ENCODE peak calls at places on chromosomes 6 and 20, in eight cellular contexts. One of them, this sample, is unnamed.
A peak's percentile ranks its signal among the peaks of the same experiment; 100 is the strongest.

GRCh38 chr6:105649192-105649591 is 246.3 kb upstream of the PREP start:
- DNase-seq in trophoblast cell: no peak
- DNase-seq in cardiac muscle cell: no peak
- DNase-seq in HL-60: no peak
- DNase-seq in small intestine: no peak
- DNase-seq in heart right ventricle: no peak
- DNase-seq in upper lobe of left lung: no peak
- DNase-seq in thyroid gland: no peak
- DNase-seq in this sample: no peak

GRCh38 chr6:128655978-128656498 is 135.6 kb upstream of the PTPRK start:
- DNase-seq in trophoblast cell: no peak
- DNase-seq in cardiac muscle cell: peak; percentile 85
- DNase-seq in HL-60: no peak
- DNase-seq in small intestine: no peak
- DNase-seq in heart right ventricle: no peak
- DNase-seq in upper lobe of left lung: no peak
- DNase-seq in thyroid gland: no peak
- DNase-seq in this sample: peak; percentile 94

GRCh38 chr6:48757661-48758060 is 646.7 kb upstream of the PTCHD4 start:
- DNase-seq in trophoblast cell: no peak
- DNase-seq in cardiac muscle cell: no peak
- DNase-seq in HL-60: no peak
- DNase-seq in small intestine: no peak
- DNase-seq in heart right ventricle: no peak
- DNase-seq in upper lobe of left lung: no peak
- DNase-seq in thyroid gland: no peak
- DNase-seq in this sample: no peak

GRCh38 chr6:40377173-40377806 is 209.9 kb downstream of the LRFN2 start:
- DNase-seq in trophoblast cell: no peak
- DNase-seq in cardiac muscle cell: no peak
- DNase-seq in HL-60: no peak
- DNase-seq in small intestine: no peak
- DNase-seq in heart right ventricle: no peak
- DNase-seq in upper lobe of left lung: no peak
- DNase-seq in thyroid gland: no peak
- DNase-seq in this sample: no peak

GRCh38 chr6:26311385-26312095 is 53.5 kb upstream of the BTN3A2 start:
- DNase-seq in trophoblast cell: peak; percentile 75
- DNase-seq in cardiac muscle cell: peak; percentile 74
- DNase-seq in HL-60: peak; percentile 56
- DNase-seq in small intestine: peak; percentile 83
- DNase-seq in heart right ventricle: no peak
- DNase-seq in upper lobe of left lung: no peak
- DNase-seq in thyroid gland: peak; percentile 24
- DNase-seq in this sample: peak; percentile 66

GRCh38 chr6:165920896-165921671 is 246.6 kb downstream of the TBXT start:
- DNase-seq in trophoblast cell: no peak
- DNase-seq in cardiac muscle cell: peak; percentile 16
- DNase-seq in HL-60: no peak
- DNase-seq in small intestine: no peak
- DNase-seq in heart right ventricle: no peak
- DNase-seq in upper lobe of left lung: no peak
- DNase-seq in thyroid gland: no peak
- DNase-seq in this sample: no peak

GRCh38 chr20:51650685-51651134 is 108.2 kb upstream of the NFATC2 start:
- DNase-seq in trophoblast cell: peak; percentile 75
- DNase-seq in cardiac muscle cell: peak; percentile 73
- DNase-seq in HL-60: peak; percentile 80
- DNase-seq in small intestine: no peak
- DNase-seq in heart right ventricle: no peak
- DNase-seq in upper lobe of left lung: no peak
- DNase-seq in thyroid gland: peak; percentile 50
- DNase-seq in this sample: no peak

GRCh38 chr6:146551545-146551944 is 7.9 kb downstream of the RAB32 start:
- DNase-seq in trophoblast cell: no peak
- DNase-seq in cardiac muscle cell: no peak
- DNase-seq in HL-60: no peak
- DNase-seq in small intestine: no peak
- DNase-seq in heart right ventricle: no peak
- DNase-seq in upper lobe of left lung: no peak
- DNase-seq in thyroid gland: no peak
- DNase-seq in this sample: no peak

GRCh38 chr20:35994994-35995453 is 26.6 kb downstream of the CNBD2 start:
- DNase-seq in trophoblast cell: peak; percentile 89
- DNase-seq in cardiac muscle cell: peak; percentile 89
- DNase-seq in HL-60: peak; percentile 72
- DNase-seq in small intestine: peak; percentile 83
- DNase-seq in heart right ventricle: peak; percentile 85
- DNase-seq in upper lobe of left lung: peak; percentile 79
- DNase-seq in thyroid gland: peak; percentile 91
- DNase-seq in this sample: peak; percentile 54

GRCh38 chr6:128600397-128600951 is 80.1 kb upstream of the PTPRK start:
- DNase-seq in trophoblast cell: no peak
- DNase-seq in cardiac muscle cell: peak; percentile 93
- DNase-seq in HL-60: no peak
- DNase-seq in small intestine: no peak
- DNase-seq in heart right ventricle: no peak
- DNase-seq in upper lobe of left lung: no peak
- DNase-seq in thyroid gland: no peak
- DNase-seq in this sample: peak; percentile 78

GRCh38 chr6:44272529-44272928 is 2.3 kb downstream of the TMEM151B start:
- DNase-seq in trophoblast cell: no peak
- DNase-seq in cardiac muscle cell: no peak
- DNase-seq in HL-60: no peak
- DNase-seq in small intestine: no peak
- DNase-seq in heart right ventricle: no peak
- DNase-seq in upper lobe of left lung: no peak
- DNase-seq in thyroid gland: no peak
- DNase-seq in this sample: no peak

GRCh38 chr20:52789716-52790115 is 182.4 kb upstream of the TSHZ2 start:
- DNase-seq in trophoblast cell: no peak
- DNase-seq in cardiac muscle cell: no peak
- DNase-seq in HL-60: no peak
- DNase-seq in small intestine: no peak
- DNase-seq in heart right ventricle: no peak
- DNase-seq in upper lobe of left lung: no peak
- DNase-seq in thyroid gland: no peak
- DNase-seq in this sample: no peak

GRCh38 chr6:134936476-134936875 is 13.4 kb downstream of the ALDH8A1 start:
- DNase-seq in trophoblast cell: peak; percentile 91
- DNase-seq in cardiac muscle cell: no peak
- DNase-seq in HL-60: no peak
- DNase-seq in small intestine: no peak
- DNase-seq in heart right ventricle: no peak
- DNase-seq in upper lobe of left lung: no peak
- DNase-seq in thyroid gland: no peak
- DNase-seq in this sample: no peak

GRCh38 chr6:2353412-2354137 is 108.2 kb upstream of the GMDS start:
- DNase-seq in trophoblast cell: peak; percentile 94
- DNase-seq in cardiac muscle cell: peak; percentile 90
- DNase-seq in HL-60: peak; percentile 67
- DNase-seq in small intestine: peak; percentile 83
- DNase-seq in heart right ventricle: peak; percentile 23
- DNase-seq in upper lobe of left lung: no peak
- DNase-seq in thyroid gland: peak; percentile 73
- DNase-seq in this sample: peak; percentile 61

GRCh38 chr6:45500924-45501816 is 123.4 kb upstream of the SUPT3H start:
- DNase-seq in trophoblast cell: peak; percentile 59
- DNase-seq in cardiac muscle cell: no peak
- DNase-seq in HL-60: no peak
- DNase-seq in small intestine: no peak
- DNase-seq in heart right ventricle: no peak
- DNase-seq in upper lobe of left lung: no peak
- DNase-seq in thyroid gland: no peak
- DNase-seq in this sample: no peak

GRCh38 chr6:123022980-123023379 is 26.9 kb downstream of the CLVS2 start:
- DNase-seq in trophoblast cell: peak; percentile 30
- DNase-seq in cardiac muscle cell: no peak
- DNase-seq in HL-60: no peak
- DNase-seq in small intestine: no peak
- DNase-seq in heart right ventricle: no peak
- DNase-seq in upper lobe of left lung: no peak
- DNase-seq in thyroid gland: no peak
- DNase-seq in this sample: no peak

GRCh38 chr20:1945134-1945618 is 48.7 kb downstream of the PDYN start:
- DNase-seq in trophoblast cell: peak; percentile 55
- DNase-seq in cardiac muscle cell: peak; percentile 95
- DNase-seq in HL-60: peak; percentile 95
- DNase-seq in small intestine: no peak
- DNase-seq in heart right ventricle: peak; percentile 46
- DNase-seq in upper lobe of left lung: peak; percentile 82
- DNase-seq in thyroid gland: peak; percentile 14
- DNase-seq in this sample: no peak

GRCh38 chr20:1944345-1945099 is 49.3 kb downstream of the SIRPA start:
- DNase-seq in trophoblast cell: no peak
- DNase-seq in cardiac muscle cell: no peak
- DNase-seq in HL-60: no peak
- DNase-seq in small intestine: no peak
- DNase-seq in heart right ventricle: no peak
- DNase-seq in upper lobe of left lung: no peak
- DNase-seq in thyroid gland: no peak
- DNase-seq in this sample: no peak

GRCh38 chr20:1942061-1942460 is 46.9 kb downstream of the SIRPA start:
- DNase-seq in trophoblast cell: no peak
- DNase-seq in cardiac muscle cell: no peak
- DNase-seq in HL-60: no peak
- DNase-seq in small intestine: no peak
- DNase-seq in heart right ventricle: no peak
- DNase-seq in upper lobe of left lung: no peak
- DNase-seq in thyroid gland: no peak
- DNase-seq in this sample: no peak

GRCh38 chr20:1942486-1943266 is 47.5 kb downstream of the SIRPA start:
- DNase-seq in trophoblast cell: no peak
- DNase-seq in cardiac muscle cell: no peak
- DNase-seq in HL-60: no peak
- DNase-seq in small intestine: no peak
- DNase-seq in heart right ventricle: no peak
- DNase-seq in upper lobe of left lung: no peak
- DNase-seq in thyroid gland: no peak
- DNase-seq in this sample: no peak

DNA sequence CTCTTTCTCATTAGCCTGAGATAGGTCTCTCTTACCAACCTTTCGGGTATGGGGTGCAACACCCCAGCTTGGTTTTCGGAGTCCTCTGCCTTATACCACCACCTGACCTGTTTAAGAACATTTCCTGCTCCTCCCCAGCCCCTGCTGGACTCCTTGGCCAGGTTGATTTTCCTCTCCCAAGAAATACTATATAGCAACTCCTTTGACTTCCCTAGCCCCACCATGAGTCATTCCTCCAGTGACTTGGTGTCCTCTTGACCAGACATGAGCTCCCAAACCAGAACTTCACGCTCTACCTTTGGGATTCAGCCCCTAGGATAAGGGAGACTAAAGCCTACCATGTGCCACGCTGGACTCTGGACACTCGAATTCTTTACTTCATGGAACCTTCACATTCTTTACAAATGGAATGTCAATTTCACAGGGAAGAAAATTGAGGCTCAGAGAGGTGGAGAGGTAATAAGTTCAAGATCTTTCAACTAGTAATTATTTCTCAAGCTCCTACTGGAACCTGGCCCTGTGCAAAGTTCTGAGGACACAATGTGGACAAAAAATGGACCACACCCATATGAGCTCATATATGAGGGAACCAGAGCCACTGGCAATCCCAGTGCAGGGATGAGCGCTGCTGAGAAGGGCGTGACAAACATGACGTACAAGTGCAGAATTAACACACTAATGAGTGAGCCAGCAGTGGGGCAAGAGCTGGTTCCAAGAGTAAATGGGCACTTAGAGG is 48.2 kb downstream of the SIRPA start:
- DNase-seq in trophoblast cell: peak; percentile 43
- DNase-seq in cardiac muscle cell: no peak
- DNase-seq in HL-60: no peak
- DNase-seq in small intestine: peak; percentile 77
- DNase-seq in heart right ventricle: no peak
- DNase-seq in upper lobe of left lung: no peak
- DNase-seq in thyroid gland: no peak
- DNase-seq in this sample: no peak
- H3K27ac ChIP-seq in trophoblast cell: no peak overlapping the region
- H3K27ac ChIP-seq in cardiac muscle cell: no peak overlapping the region
- H3K27ac ChIP-seq in HL-60: no peak overlapping the region
- H3K27ac ChIP-seq in small intestine: no peak overlapping the region
- H3K27ac ChIP-seq in heart right ventricle: no peak overlapping the region
- H3K27ac ChIP-seq in upper lobe of left lung: peak overlapping the region; percentile 45
- H3K27ac ChIP-seq in thyroid gland: no peak overlapping the region
- H3K27ac ChIP-seq in this sample: no peak overlapping the region

DNA sequence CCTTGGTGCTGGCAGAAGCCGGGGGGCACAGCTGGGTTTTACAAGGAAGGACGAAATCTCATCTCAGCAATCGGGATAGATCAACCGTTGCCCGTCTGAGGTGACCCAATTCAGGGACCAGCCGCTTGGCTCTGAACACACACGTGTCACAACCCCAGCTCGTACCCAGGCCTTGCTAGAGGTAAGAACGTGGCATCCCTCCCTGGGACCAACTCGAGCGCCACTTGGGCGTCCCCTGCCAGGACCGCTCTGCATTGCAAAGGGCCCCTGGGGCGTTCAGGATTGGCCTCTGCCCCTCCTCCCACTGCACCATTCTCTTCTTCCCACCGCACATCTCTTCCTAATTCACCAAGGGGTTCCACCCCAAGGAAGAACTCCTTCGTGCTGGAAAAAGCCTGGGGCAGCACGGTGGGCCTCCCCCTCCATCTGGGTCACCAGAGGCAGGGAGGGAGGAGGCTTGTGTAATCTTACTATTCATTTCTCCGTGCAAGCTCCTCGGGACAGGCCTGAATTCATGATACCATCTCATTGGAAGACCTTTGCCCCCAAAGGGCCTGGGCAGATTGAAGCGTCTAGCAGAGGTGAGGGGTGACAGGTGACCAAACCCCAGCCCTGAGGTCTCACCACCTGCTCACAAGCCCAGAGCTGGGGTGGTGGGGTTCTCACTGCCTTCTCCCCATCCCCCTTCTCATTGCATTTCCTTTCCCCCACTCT is 136.8 kb downstream of the LY86 start:
- DNase-seq in trophoblast cell: no peak
- DNase-seq in cardiac muscle cell: no peak
- DNase-seq in HL-60: peak; percentile 91
- DNase-seq in small intestine: peak; percentile 52
- DNase-seq in heart right ventricle: no peak
- DNase-seq in upper lobe of left lung: no peak
- DNase-seq in thyroid gland: no peak
- DNase-seq in this sample: no peak
- H3K4me3 ChIP-seq in trophoblast cell: no peak overlapping the region
- H3K4me3 ChIP-seq in cardiac muscle cell: no peak overlapping the region
- H3K4me3 ChIP-seq in HL-60: peak overlapping the region; percentile 9
- H3K4me3 ChIP-seq in small intestine: no peak overlapping the region
- H3K4me3 ChIP-seq in heart right ventricle: peak overlapping the region; percentile 19
- H3K4me3 ChIP-seq in upper lobe of left lung: peak overlapping the region; percentile 47
- H3K4me3 ChIP-seq in thyroid gland: no peak overlapping the region
- H3K4me3 ChIP-seq in this sample: no peak overlapping the region

GRCh38 chr20:37714973-37715657 is 21.3 kb downstream of the CTNNBL1 start:
- DNase-seq in trophoblast cell: peak; percentile 96
- DNase-seq in cardiac muscle cell: peak; percentile 43
- DNase-seq in HL-60: peak; percentile 46
- DNase-seq in small intestine: no peak
- DNase-seq in heart right ventricle: no peak
- DNase-seq in upper lobe of left lung: no peak
- DNase-seq in thyroid gland: no peak
- DNase-seq in this sample: no peak
- H3K27ac ChIP-seq in trophoblast cell: peak overlapping the region; percentile 43
- H3K27ac ChIP-seq in cardiac muscle cell: no peak overlapping the region
- H3K27ac ChIP-seq in HL-60: peak overlapping the region; percentile 58
- H3K27ac ChIP-seq in small intestine: no peak overlapping the region
- H3K27ac ChIP-seq in heart right ventricle: no peak overlapping the region
- H3K27ac ChIP-seq in upper lobe of left lung: no peak overlapping the region
- H3K27ac ChIP-seq in thyroid gland: no peak overlapping the region
- H3K27ac ChIP-seq in this sample: no peak overlapping the region

GRCh38 chr6:119109654-119110325 is 31.3 kb upstream of the FAM184A start:
- DNase-seq in trophoblast cell: no peak
- DNase-seq in cardiac muscle cell: no peak
- DNase-seq in HL-60: no peak
- DNase-seq in small intestine: no peak
- DNase-seq in heart right ventricle: no peak
- DNase-seq in upper lobe of left lung: no peak
- DNase-seq in thyroid gland: no peak
- DNase-seq in this sample: no peak
- H3K4me3 ChIP-seq in trophoblast cell: no peak overlapping the region
- H3K4me3 ChIP-seq in cardiac muscle cell: no peak overlapping the region
- H3K4me3 ChIP-seq in HL-60: no peak overlapping the region
- H3K4me3 ChIP-seq in small intestine: no peak overlapping the region
- H3K4me3 ChIP-seq in heart right ventricle: no peak overlapping the region
- H3K4me3 ChIP-seq in upper lobe of left lung: no peak overlapping the region
- H3K4me3 ChIP-seq in thyroid gland: no peak overlapping the region
- H3K4me3 ChIP-seq in this sample: no peak overlapping the region